ENCODE peak calls at places on chromosomes 7 and 10, in seven cellular contexts. M is HCT116, S is SK-N-SH, U is K562, F is GM12878, H is H1, J is HepG2. A is an unnamed sample.
A peak's percentile ranks its signal among the peaks of the same experiment; 100 is the strongest.

GRCh38 chr10:61197022-61197421 is 253.0 kb upstream of the RHOBTB1 start:
- DNase-seq in H (no peak), F (no peak), M (no peak), J (no peak), S (no peak), U (no peak), A (no peak)

GRCh38 chr10:92011560-92012214 is 88.1 kb downstream of the BTAF1 start:
- DNase-seq in F (no peak), J (peak; percentile 12), S (no peak), M (peak; percentile 69), U (peak; percentile 11), H (no peak), A (peak; percentile 76)

GRCh38 chr10:61904711-61905445 is 3.4 kb downstream of the ARID5B start:
- DNase-seq in S (peak; percentile 73), M (no peak), H (no peak), J (peak; percentile 75), F (peak; percentile 75), U (peak; percentile 50), A (peak; percentile 63)

GRCh38 chr10:18230794-18231193 is 90.6 kb downstream of the CACNB2 start:
- DNase-seq in F (no peak), M (no peak), J (no peak), S (no peak), U (no peak), H (no peak), A (no peak)

GRCh38 chr10:421170-421569 is 268.3 kb downstream of the DIP2C start:
- DNase-seq in S (no peak), M (no peak), H (no peak), F (no peak), U (no peak), J (no peak), A (no peak)

GRCh38 chr7:44326261-44327125 is 1.1 kb upstream of the CAMK2B start:
- DNase-seq in J (no peak), H (peak; percentile 33), S (no peak), M (no peak), U (no peak), F (no peak), A (no peak)

GRCh38 chr7:10973942-10974716 is 457 bp downstream of the PHF14 start:
- DNase-seq in F (no peak), M (no peak), U (peak; percentile 42), S (peak; percentile 83), J (peak; percentile 12), H (no peak), A (no peak)

GRCh38 chr10:100831742-100832141 is 81.0 kb upstream of the SLF2 start:
- DNase-seq in J (no peak), S (no peak), H (no peak), M (no peak), U (no peak), F (no peak), A (no peak)

GRCh38 chr7:70317356-70317755 is 719.1 kb downstream of the AUTS2 start:
- DNase-seq in M (no peak), J (no peak), H (no peak), F (no peak), U (no peak), S (no peak), A (no peak)

GRCh38 chr7:81074406-81074805 is 155.6 kb upstream of the SEMA3C start:
- DNase-seq in J (no peak), F (no peak), H (no peak), S (no peak), U (no peak), M (no peak), A (no peak)

GRCh38 chr7:111239437-111239836 is 148.5 kb downstream of the LRRN3 start:
- DNase-seq in F (no peak), S (peak; percentile 12), H (no peak), M (no peak), U (no peak), J (no peak), A (no peak)

GRCh38 chr7:111235709-111236108 is 144.8 kb downstream of the LRRN3 start:
- DNase-seq in H (no peak), F (no peak), M (no peak), U (no peak), J (no peak), S (no peak), A (no peak)

GRCh38 chr7:111240371-111240770 is 149.4 kb downstream of the LRRN3 start:
- DNase-seq in H (no peak), F (no peak), S (no peak), J (no peak), U (no peak), M (no peak), A (no peak)

GRCh38 chr7:111242361-111242760 is 151.4 kb downstream of the LRRN3 start:
- DNase-seq in J (no peak), M (no peak), F (no peak), U (no peak), S (no peak), H (no peak), A (no peak)

DNA sequence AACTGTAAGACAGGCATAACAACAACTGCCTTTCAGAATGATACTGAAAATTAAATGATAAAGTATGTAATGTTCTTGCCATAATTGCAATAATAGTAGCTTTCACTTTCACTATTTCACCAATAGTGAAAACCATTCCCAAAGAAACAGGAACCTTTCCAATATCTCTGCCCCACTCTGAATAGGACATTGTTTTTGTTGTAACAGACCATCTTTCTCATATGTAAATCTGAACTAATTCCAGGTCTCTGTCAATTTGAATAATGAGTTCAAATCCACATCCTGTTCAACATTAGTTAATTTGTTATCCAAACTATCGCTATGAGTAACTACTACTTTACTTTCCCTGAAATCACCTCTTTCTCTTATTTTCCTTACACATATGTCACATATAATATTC is 148.0 kb downstream of the LRRN3 start:
- DNase-seq in U (no peak), H (no peak), J (no peak), M (no peak), F (no peak), S (no peak), A (no peak)
- TF ChIP-seq SIN3A in U (no peak), H (no peak), J (no peak), M (no peak), F (no peak), S (no peak), A (no peak)

DNA sequence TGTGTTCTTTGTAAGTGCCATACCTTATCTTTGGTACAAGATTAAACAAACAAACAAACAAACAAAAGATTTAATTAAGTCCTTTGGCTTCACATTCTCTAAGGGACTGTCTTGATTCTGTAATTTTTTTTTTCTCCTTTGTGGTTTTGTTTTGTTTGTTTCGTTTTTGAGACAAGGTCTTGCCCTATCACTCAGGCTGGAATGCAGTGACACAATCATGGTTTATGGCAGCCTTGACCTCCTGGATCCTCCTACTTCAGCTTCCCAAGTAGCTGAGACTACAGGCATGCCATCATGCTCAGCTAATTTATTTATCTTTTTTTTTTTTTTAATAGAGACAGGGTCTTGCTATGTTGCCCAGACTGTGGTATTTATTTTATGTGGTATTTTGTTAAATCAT is 165.8 kb downstream of the LRRC4 start:
- DNase-seq in U (no peak), J (peak; percentile 20), S (no peak), F (no peak), M (no peak), H (no peak), A (no peak)
- TF ChIP-seq SIN3A in U (no peak), J (no peak), S (no peak), F (no peak), M (no peak), H (no peak), A (no peak)

DNA sequence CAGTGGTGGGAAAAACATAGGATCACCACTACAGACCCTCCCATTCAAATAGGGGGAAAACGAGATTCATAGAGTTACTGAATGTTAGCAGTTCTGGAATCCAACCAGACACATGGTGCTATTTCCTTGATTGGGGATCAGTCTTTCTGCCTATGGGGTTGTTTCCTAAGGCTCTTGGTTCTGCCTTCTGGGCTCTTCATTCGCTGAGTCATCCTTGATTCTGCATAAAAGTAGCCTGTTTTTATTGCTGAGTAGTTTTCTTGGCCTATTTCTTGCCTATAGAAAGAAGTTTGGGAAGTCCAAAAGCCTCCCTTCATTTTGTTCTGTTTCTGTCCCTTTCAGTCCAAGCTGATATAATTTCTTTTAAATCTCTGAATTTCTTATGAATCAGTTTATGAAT is 99.3 kb upstream of the OIT3 start:
- DNase-seq in J (no peak), U (peak; percentile 38), H (no peak), F (no peak), M (no peak), S (no peak), A (no peak)
- TF ChIP-seq SIN3A in J (no peak), U (no peak), H (no peak), F (no peak), M (no peak), S (no peak), A (no peak)

DNA sequence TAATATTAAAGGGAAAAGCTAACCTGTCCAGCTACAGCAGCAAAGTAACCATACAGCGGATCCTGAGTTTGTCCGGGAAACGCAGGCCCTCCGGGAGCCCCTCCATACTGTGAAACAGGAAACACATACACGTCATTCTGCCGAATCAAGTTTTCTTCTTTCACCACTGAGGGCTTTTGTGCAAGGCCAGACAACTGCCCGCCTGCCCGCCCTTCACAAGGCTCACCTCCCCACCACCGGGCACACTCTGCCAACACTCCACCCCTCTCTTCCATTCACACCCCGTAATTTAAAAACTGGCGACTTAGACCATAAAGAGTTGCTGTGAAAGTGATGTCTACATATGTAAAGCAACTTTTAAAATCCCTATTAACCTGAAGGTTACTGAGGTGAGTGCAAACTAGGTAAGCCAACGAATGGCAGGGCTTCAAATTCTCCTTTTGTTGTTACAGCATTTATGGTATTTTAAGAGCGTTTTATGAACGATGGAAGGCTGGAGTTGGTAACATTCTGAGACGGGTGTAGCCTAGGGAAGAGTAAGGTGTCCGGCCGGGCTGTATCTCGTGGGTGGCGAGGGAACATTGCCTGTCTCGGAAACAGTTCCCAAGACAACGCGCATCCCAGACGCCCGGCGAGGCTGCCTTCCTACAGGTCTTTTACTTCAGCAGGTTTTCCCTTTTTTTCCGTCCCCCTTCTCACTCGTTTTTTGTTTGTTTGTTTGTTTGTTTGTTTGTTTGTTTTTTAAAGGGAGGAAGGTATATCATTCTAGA is 817 bp downstream of the SRI start:
- DNase-seq in H (no peak), S (peak; percentile 76), U (peak; percentile 38), M (no peak), F (peak; percentile 27), J (no peak), A (no peak)
- TF ChIP-seq SIN3A in H (no peak), S (peak; percentile 75), U (no peak), M (no peak), F (no peak), J (no peak), A (no peak)

DNA sequence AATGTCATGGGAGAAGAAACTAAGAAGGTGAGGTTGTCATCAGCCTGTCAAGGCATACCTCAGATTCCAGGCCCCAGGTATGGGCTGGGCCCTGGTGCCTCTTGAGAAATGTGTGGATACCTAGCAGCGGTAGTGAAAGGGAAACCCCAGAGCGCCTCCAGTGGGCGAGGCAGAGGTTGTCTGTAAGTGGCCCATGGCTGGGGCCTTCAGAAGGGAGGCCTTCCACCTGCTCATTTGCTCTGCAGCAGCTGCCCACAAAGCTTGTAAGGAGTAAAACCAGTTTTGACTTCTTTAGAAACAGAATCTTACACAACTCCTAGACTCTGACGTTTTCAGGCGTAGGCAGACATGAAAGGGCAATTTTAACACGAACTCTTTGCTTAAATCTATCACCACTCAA is 509.9 kb downstream of the PARD3 start:
- DNase-seq in H (peak; percentile 80), M (no peak), S (no peak), F (no peak), J (peak; percentile 7), U (peak; percentile 19), A (no peak)
- TF ChIP-seq SIN3A in H (peak; percentile 23), M (no peak), S (no peak), F (no peak), J (no peak), U (no peak), A (no peak)

DNA sequence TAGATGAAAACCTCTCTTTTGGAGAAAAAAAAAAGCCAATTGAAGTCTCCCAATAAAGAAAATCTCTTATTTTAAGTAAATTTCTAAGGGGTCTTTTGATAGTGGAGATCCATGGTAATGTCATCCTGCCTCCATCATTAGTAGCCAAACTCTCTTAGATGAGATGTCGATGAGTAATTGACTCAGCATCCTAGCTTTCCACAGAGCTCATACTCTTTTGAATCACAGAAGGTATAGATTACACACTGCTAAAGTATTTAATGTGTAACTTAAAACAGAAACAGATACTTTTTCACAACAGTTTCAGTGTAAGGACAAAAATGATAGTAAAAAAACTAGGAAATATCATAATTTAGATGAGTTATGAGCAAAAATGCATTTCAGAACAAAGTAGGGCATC is 19.4 kb downstream of the MAGI2 start:
- DNase-seq in M (no peak), H (no peak), U (no peak), S (no peak), F (no peak), J (no peak), A (no peak)
- TF ChIP-seq SIN3A in M (no peak), H (no peak), U (no peak), S (no peak), F (no peak), J (no peak), A (no peak)

A was measured in Panc1.